ENCODE peak calls at places on chromosomes 11 and 22, in six cellular contexts. S, J, Q, T, I and R are unnamed samples. For H3K4me1, the result is how much of the 10 kb centered on the place peaks cover.

GRCh38 chr11:134759314-134759713 is 347.3 kb upstream of the B3GAT1 start:
- DNase-seq in Q (no peak), I (no peak), S (no peak), J (no peak), T (no peak), R (no peak)

GRCh38 chr22:29369460-29369859 is 18.9 kb downstream of the AP1B1 start:
- DNase-seq in S (no peak), Q (peak), I (no peak), T (peak), J (peak), R (no peak)

GRCh38 chr11:134372536-134372935 is 39.5 kb downstream of the B3GAT1 start:
- DNase-seq in Q (no peak), J (no peak), I (no peak), S (no peak), T (no peak), R (no peak)

GRCh38 chr11:1815751-1816150 is 19.0 kb upstream of the SYT8 start:
- DNase-seq in Q (no peak), I (no peak), T (no peak), J (no peak), S (no peak), R (no peak)

GRCh38 chr11:129639300-129639699 is 176.3 kb upstream of the TMEM45B start:
- DNase-seq in S (no peak), I (no peak), T (peak), Q (no peak), J (no peak), R (no peak)

GRCh38 chr11:68042219-68043028 is 3.6 kb downstream of the TCIRG1 start:
- DNase-seq in J (no peak), S (no peak), Q (no peak), I (no peak), T (no peak), R (no peak)

GRCh38 chr11:67615455-67616430 is 9.0 kb downstream of the NDUFV1 start:
- DNase-seq in T (no peak), S (no peak), Q (no peak), J (peak), I (peak), R (peak)

GRCh38 chr11:56750190-56750589 is 1.7 kb upstream of the OR9G4 start:
- DNase-seq in J (no peak), S (no peak), T (no peak), Q (no peak), I (no peak), R (no peak)

GRCh38 chr11:119512373-119512772 is 89.4 kb upstream of the THY1 start:
- DNase-seq in Q (no peak), I (no peak), J (no peak), S (no peak), T (no peak), R (no peak)

GRCh38 chr11:35304900-35305299 is 114.5 kb downstream of the SLC1A2 start:
- DNase-seq in Q (no peak), S (no peak), I (no peak), J (no peak), T (peak), R (no peak)

GRCh38 chr11:10824888-10825287 is 16.2 kb upstream of the EIF4G2 start:
- DNase-seq in T (no peak), J (no peak), Q (no peak), I (no peak), S (no peak), R (peak)

GRCh38 chr11:45543808-45544422 is 121.5 kb downstream of the CHST1 start:
- DNase-seq in I (peak), J (no peak), Q (peak), T (peak), S (no peak), R (no peak)

GRCh38 chr22:23218053-23218866 is 38.0 kb downstream of the BCR start:
- DNase-seq in Q (no peak), I (no peak), T (no peak), J (peak), S (no peak), R (no peak)
- H3K4me1 ChIP-seq in Q (under half), I (under half), T (under half), J (half or more), S (under half), R (half or more)

DNA sequence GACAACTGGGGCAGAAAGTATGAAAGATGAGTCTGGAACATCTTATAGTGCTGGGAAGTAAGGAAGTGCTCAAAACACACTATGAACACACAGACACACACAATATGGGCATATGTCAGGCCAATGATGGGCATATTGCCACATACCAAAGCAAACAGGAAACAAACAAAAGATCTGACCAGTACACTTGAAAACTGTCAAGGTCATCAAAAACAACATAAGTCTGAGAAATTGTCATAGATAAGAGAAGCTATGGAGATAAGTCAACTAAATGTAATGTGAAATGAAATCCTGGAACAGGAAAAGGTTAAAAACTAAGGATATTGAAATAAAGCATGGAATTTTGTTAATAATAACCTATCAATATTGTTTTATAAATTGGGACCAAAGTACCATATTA is 46.4 kb downstream of the GUCY1A2 start:
- DNase-seq in S (no peak), Q (no peak), T (no peak), I (no peak), J (no peak), R (no peak)
- H3K4me1 ChIP-seq in S (under half), Q (under half), T (under half), I (under half), J (under half), R (under half)

GRCh38 chr22:35306350-35306967 is 6.8 kb downstream of the TOM1 start:
- DNase-seq in S (no peak), J (no peak), Q (peak), T (no peak), I (peak), R (peak)
- H3K4me1 ChIP-seq in S (under half), J (half or more), Q (under half), T (under half), I (under half), R (half or more)

GRCh38 chr22:26103023-26103422 is 66.2 kb upstream of the SEZ6L start:
- DNase-seq in T (no peak), S (no peak), Q (no peak), J (no peak), I (no peak), R (no peak)
- H3K4me1 ChIP-seq in T (under half), S (under half), Q (under half), J (under half), I (under half), R (under half)